ENCODE peak calls at places on chromosomes 13 and 19, in eight cellular contexts. One of them, this sample, is unnamed.

GRCh38 chr13:64371045-64371444 is 2859.1 kb downstream of the PCDH9 start:
- DNase-seq in hepatocyte: no peak
- DNase-seq in cardiac muscle cell: no peak
- DNase-seq in left ventricle myocardium inferior: no peak
- DNase-seq in endodermal cell: no peak
- DNase-seq in CD8-positive, alpha-beta T cell: no peak
- DNase-seq in uterus: no peak
- DNase-seq in upper lobe of left lung: no peak
- DNase-seq in this sample: no peak

GRCh38 chr13:108929532-108929931 is 300.1 kb downstream of the MYO16 start:
- DNase-seq in hepatocyte: no peak
- DNase-seq in cardiac muscle cell: no peak
- DNase-seq in left ventricle myocardium inferior: no peak
- DNase-seq in endodermal cell: no peak
- DNase-seq in CD8-positive, alpha-beta T cell: no peak
- DNase-seq in uterus: no peak
- DNase-seq in upper lobe of left lung: no peak
- DNase-seq in this sample: no peak

GRCh38 chr19:4086336-4086953 is 19.7 kb upstream of the ZBTB7A start:
- DNase-seq in hepatocyte: no peak
- DNase-seq in cardiac muscle cell: no peak
- DNase-seq in left ventricle myocardium inferior: no peak
- DNase-seq in endodermal cell: no peak
- DNase-seq in CD8-positive, alpha-beta T cell: no peak
- DNase-seq in uterus: no peak
- DNase-seq in upper lobe of left lung: no peak
- DNase-seq in this sample: no peak

GRCh38 chr19:10044390-10044789 is 31.1 kb downstream of the RDH8 start:
- DNase-seq in hepatocyte: no peak
- DNase-seq in cardiac muscle cell: no peak
- DNase-seq in left ventricle myocardium inferior: no peak
- DNase-seq in endodermal cell: no peak
- DNase-seq in CD8-positive, alpha-beta T cell: no peak
- DNase-seq in uterus: no peak
- DNase-seq in upper lobe of left lung: no peak
- DNase-seq in this sample: no peak

GRCh38 chr19:32166238-32166637 is 179.2 kb upstream of the ZNF507 start:
- DNase-seq in hepatocyte: no peak
- DNase-seq in cardiac muscle cell: no peak
- DNase-seq in left ventricle myocardium inferior: no peak
- DNase-seq in endodermal cell: no peak
- DNase-seq in CD8-positive, alpha-beta T cell: no peak
- DNase-seq in uterus: no peak
- DNase-seq in upper lobe of left lung: no peak
- DNase-seq in this sample: no peak

GRCh38 chr13:28181413-28181812 is 43.1 kb downstream of the PAN3 start:
- DNase-seq in hepatocyte: no peak
- DNase-seq in cardiac muscle cell: no peak
- DNase-seq in left ventricle myocardium inferior: no peak
- DNase-seq in endodermal cell: no peak
- DNase-seq in CD8-positive, alpha-beta T cell: no peak
- DNase-seq in uterus: no peak
- DNase-seq in upper lobe of left lung: no peak
- DNase-seq in this sample: no peak

GRCh38 chr19:56148096-56148495 is 7.0 kb downstream of the ZNF444 start:
- DNase-seq in hepatocyte: no peak
- DNase-seq in cardiac muscle cell: no peak
- DNase-seq in left ventricle myocardium inferior: no peak
- DNase-seq in endodermal cell: no peak
- DNase-seq in CD8-positive, alpha-beta T cell: no peak
- DNase-seq in uterus: no peak
- DNase-seq in upper lobe of left lung: no peak
- DNase-seq in this sample: no peak

GRCh38 chr19:23437901-23438300 is 42.6 kb upstream of the ZNF91 start:
- DNase-seq in hepatocyte: no peak
- DNase-seq in cardiac muscle cell: no peak
- DNase-seq in left ventricle myocardium inferior: no peak
- DNase-seq in endodermal cell: no peak
- DNase-seq in CD8-positive, alpha-beta T cell: no peak
- DNase-seq in uterus: no peak
- DNase-seq in upper lobe of left lung: no peak
- DNase-seq in this sample: no peak

GRCh38 chr19:55312621-55313117 is 12.5 kb downstream of the TMEM150B start:
- DNase-seq in hepatocyte: no peak
- DNase-seq in cardiac muscle cell: no peak
- DNase-seq in left ventricle myocardium inferior: no peak
- DNase-seq in endodermal cell: no peak
- DNase-seq in CD8-positive, alpha-beta T cell: no peak
- DNase-seq in uterus: no peak
- DNase-seq in upper lobe of left lung: no peak
- DNase-seq in this sample: no peak

GRCh38 chr13:112074139-112074710 is 7.3 kb downstream of the SOX1 start:
- DNase-seq in hepatocyte: no peak
- DNase-seq in cardiac muscle cell: no peak
- DNase-seq in left ventricle myocardium inferior: no peak
- DNase-seq in endodermal cell: peak; percentile 55
- DNase-seq in CD8-positive, alpha-beta T cell: no peak
- DNase-seq in uterus: no peak
- DNase-seq in upper lobe of left lung: no peak
- DNase-seq in this sample: peak; percentile 44

GRCh38 chr13:48265217-48265815 is 32.3 kb downstream of the ITM2B start:
- DNase-seq in hepatocyte: no peak
- DNase-seq in cardiac muscle cell: no peak
- DNase-seq in left ventricle myocardium inferior: no peak
- DNase-seq in endodermal cell: no peak
- DNase-seq in CD8-positive, alpha-beta T cell: no peak
- DNase-seq in uterus: no peak
- DNase-seq in upper lobe of left lung: no peak
- DNase-seq in this sample: peak; percentile 31

GRCh38 chr19:47701717-47702552 is 11.3 kb upstream of the EHD2 start:
- DNase-seq in hepatocyte: no peak
- DNase-seq in cardiac muscle cell: no peak
- DNase-seq in left ventricle myocardium inferior: no peak
- DNase-seq in endodermal cell: no peak
- DNase-seq in CD8-positive, alpha-beta T cell: no peak
- DNase-seq in uterus: no peak
- DNase-seq in upper lobe of left lung: no peak
- DNase-seq in this sample: no peak

GRCh38 chr13:40916207-40916998 is 102.7 kb downstream of the ELF1 start:
- DNase-seq in hepatocyte: no peak
- DNase-seq in cardiac muscle cell: no peak
- DNase-seq in left ventricle myocardium inferior: no peak
- DNase-seq in endodermal cell: no peak
- DNase-seq in CD8-positive, alpha-beta T cell: no peak
- DNase-seq in uterus: no peak
- DNase-seq in upper lobe of left lung: no peak
- DNase-seq in this sample: no peak

GRCh38 chr19:55094456-55095259 is 19.0 kb downstream of the EPS8L1 start:
- DNase-seq in hepatocyte: no peak
- DNase-seq in cardiac muscle cell: no peak
- DNase-seq in left ventricle myocardium inferior: no peak
- DNase-seq in endodermal cell: peak; percentile 94
- DNase-seq in CD8-positive, alpha-beta T cell: no peak
- DNase-seq in uterus: no peak
- DNase-seq in upper lobe of left lung: no peak
- DNase-seq in this sample: no peak

GRCh38 chr19:44142014-44142523 is 715 bp downstream of the ZNF234 start:
- DNase-seq in hepatocyte: peak; percentile 16
- DNase-seq in cardiac muscle cell: peak; percentile 5
- DNase-seq in left ventricle myocardium inferior: no peak
- DNase-seq in endodermal cell: peak; percentile 48
- DNase-seq in CD8-positive, alpha-beta T cell: no peak
- DNase-seq in uterus: no peak
- DNase-seq in upper lobe of left lung: no peak
- DNase-seq in this sample: no peak

GRCh38 chr19:45496349-45496953 is 396 bp downstream of the RTN2 start:
- DNase-seq in hepatocyte: peak; percentile 80
- DNase-seq in cardiac muscle cell: peak; percentile 86
- DNase-seq in left ventricle myocardium inferior: no peak
- DNase-seq in endodermal cell: peak; percentile 92
- DNase-seq in CD8-positive, alpha-beta T cell: no peak
- DNase-seq in uterus: peak; percentile 47
- DNase-seq in upper lobe of left lung: no peak
- DNase-seq in this sample: no peak

GRCh38 chr13:27487776-27488175 is 37.4 kb upstream of the MTIF3 start:
- DNase-seq in hepatocyte: no peak
- DNase-seq in cardiac muscle cell: no peak
- DNase-seq in left ventricle myocardium inferior: no peak
- DNase-seq in endodermal cell: no peak
- DNase-seq in CD8-positive, alpha-beta T cell: no peak
- DNase-seq in uterus: no peak
- DNase-seq in upper lobe of left lung: no peak
- DNase-seq in this sample: no peak

GRCh38 chr13:80001510-80001842 is 339.4 kb downstream of the SPRY2 start:
- DNase-seq in hepatocyte: no peak
- DNase-seq in cardiac muscle cell: no peak
- DNase-seq in left ventricle myocardium inferior: no peak
- DNase-seq in endodermal cell: no peak
- DNase-seq in CD8-positive, alpha-beta T cell: no peak
- DNase-seq in uterus: no peak
- DNase-seq in upper lobe of left lung: no peak
- DNase-seq in this sample: no peak

DNA sequence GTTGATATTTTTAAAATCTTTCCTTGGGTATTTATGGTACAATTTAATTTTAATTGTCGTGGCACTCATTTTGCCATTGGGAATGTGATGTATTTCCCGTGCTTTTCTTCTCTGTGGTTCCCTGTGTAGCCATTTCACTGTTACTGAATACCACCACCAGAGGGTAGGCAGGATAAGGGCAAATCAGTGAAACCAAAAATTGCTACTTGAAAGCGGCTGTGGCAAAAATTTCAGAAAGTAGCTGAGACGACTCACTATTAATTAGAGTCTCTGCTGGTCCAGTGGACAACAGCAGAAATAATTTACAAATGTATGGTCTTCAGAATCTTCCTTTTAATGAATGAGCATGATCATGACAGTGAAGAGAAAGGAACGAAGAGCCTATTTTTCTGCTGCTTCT is 34.4 kb upstream of the MIR17HG start:
- DNase-seq in hepatocyte: peak; percentile 20
- DNase-seq in cardiac muscle cell: peak; percentile 29
- DNase-seq in left ventricle myocardium inferior: no peak
- DNase-seq in endodermal cell: peak; percentile 58
- DNase-seq in CD8-positive, alpha-beta T cell: no peak
- DNase-seq in uterus: no peak
- DNase-seq in upper lobe of left lung: no peak
- DNase-seq in this sample: no peak
- TF ChIP-seq CTCF in hepatocyte: peak; percentile 50
- TF ChIP-seq CTCF in cardiac muscle cell: peak; percentile 57
- TF ChIP-seq CTCF in left ventricle myocardium inferior: peak; percentile 59
- TF ChIP-seq CTCF in endodermal cell: peak; percentile 74
- TF ChIP-seq CTCF in CD8-positive, alpha-beta T cell: peak; percentile 63
- TF ChIP-seq CTCF in uterus: peak; percentile 50
- TF ChIP-seq CTCF in upper lobe of left lung: peak; percentile 55
- TF ChIP-seq CTCF in this sample: peak; percentile 53

DNA sequence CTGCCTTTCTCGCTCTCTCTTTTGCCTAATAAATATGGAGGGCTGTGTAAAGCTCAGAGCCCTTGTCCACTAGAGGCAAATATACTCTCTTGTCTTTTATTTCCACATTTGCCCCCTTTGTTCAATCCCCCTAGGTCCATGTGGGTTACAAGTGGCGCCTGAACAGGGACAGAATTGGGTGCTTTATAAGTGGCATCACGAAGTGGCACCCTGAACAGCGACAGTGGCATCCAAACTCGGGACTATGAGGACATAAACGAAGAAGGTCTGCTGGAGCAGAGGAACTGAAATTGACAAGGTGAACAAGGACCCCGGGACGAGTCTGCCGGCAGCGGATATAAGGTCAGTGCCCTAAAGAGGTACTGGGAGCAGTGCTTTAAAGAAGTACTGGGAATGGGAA is 4.3 kb upstream of the ZNF610 start:
- DNase-seq in hepatocyte: no peak
- DNase-seq in cardiac muscle cell: no peak
- DNase-seq in left ventricle myocardium inferior: no peak
- DNase-seq in endodermal cell: no peak
- DNase-seq in CD8-positive, alpha-beta T cell: no peak
- DNase-seq in uterus: no peak
- DNase-seq in upper lobe of left lung: no peak
- DNase-seq in this sample: no peak
- H3K4me1 ChIP-seq in hepatocyte: no peaks in the 10 kb centered on the region
- H3K4me1 ChIP-seq in cardiac muscle cell: no peaks in the 10 kb centered on the region
- H3K4me1 ChIP-seq in left ventricle myocardium inferior: peaks cover 5% of the 10 kb centered on the region
- H3K4me1 ChIP-seq in endodermal cell: no peaks in the 10 kb centered on the region
- H3K4me1 ChIP-seq in CD8-positive, alpha-beta T cell: peaks cover 3% of the 10 kb centered on the region
- H3K4me1 ChIP-seq in uterus: no peaks in the 10 kb centered on the region
- H3K4me1 ChIP-seq in upper lobe of left lung: peaks cover 1% of the 10 kb centered on the region
- H3K4me1 ChIP-seq in this sample: peaks cover 4% of the 10 kb centered on the region

GRCh38 chr13:110361365-110361911 is 54.4 kb downstream of the COL4A2 start:
- DNase-seq in hepatocyte: no peak
- DNase-seq in cardiac muscle cell: peak; percentile 42
- DNase-seq in left ventricle myocardium inferior: peak; percentile 83
- DNase-seq in endodermal cell: no peak
- DNase-seq in CD8-positive, alpha-beta T cell: no peak
- DNase-seq in uterus: peak; percentile 73
- DNase-seq in upper lobe of left lung: no peak
- DNase-seq in this sample: peak; percentile 92
- H3K27ac ChIP-seq in hepatocyte: no peak overlapping the region
- H3K27ac ChIP-seq in cardiac muscle cell: peak overlapping the region; percentile 96
- H3K27ac ChIP-seq in left ventricle myocardium inferior: peak overlapping the region; percentile 86
- H3K27ac ChIP-seq in endodermal cell: no peak overlapping the region
- H3K27ac ChIP-seq in CD8-positive, alpha-beta T cell: no peak overlapping the region
- H3K27ac ChIP-seq in uterus: peak overlapping the region; percentile 83
- H3K27ac ChIP-seq in upper lobe of left lung: peak overlapping the region; percentile 65
- H3K27ac ChIP-seq in this sample: peak overlapping the region; percentile 84

GRCh38 chr13:46994492-46994891 is 97.6 kb upstream of the HTR2A start:
- DNase-seq in hepatocyte: no peak
- DNase-seq in cardiac muscle cell: no peak
- DNase-seq in left ventricle myocardium inferior: no peak
- DNase-seq in endodermal cell: no peak
- DNase-seq in CD8-positive, alpha-beta T cell: no peak
- DNase-seq in uterus: no peak
- DNase-seq in upper lobe of left lung: no peak
- DNase-seq in this sample: no peak

GRCh38 chr13:46996316-46996715 is 99.5 kb upstream of the HTR2A start:
- DNase-seq in hepatocyte: no peak
- DNase-seq in cardiac muscle cell: no peak
- DNase-seq in left ventricle myocardium inferior: no peak
- DNase-seq in endodermal cell: no peak
- DNase-seq in CD8-positive, alpha-beta T cell: no peak
- DNase-seq in uterus: no peak
- DNase-seq in upper lobe of left lung: no peak
- DNase-seq in this sample: no peak

GRCh38 chr13:46995874-46996273 is 99.0 kb upstream of the HTR2A start:
- DNase-seq in hepatocyte: no peak
- DNase-seq in cardiac muscle cell: no peak
- DNase-seq in left ventricle myocardium inferior: no peak
- DNase-seq in endodermal cell: no peak
- DNase-seq in CD8-positive, alpha-beta T cell: no peak
- DNase-seq in uterus: no peak
- DNase-seq in upper lobe of left lung: no peak
- DNase-seq in this sample: no peak

DNA sequence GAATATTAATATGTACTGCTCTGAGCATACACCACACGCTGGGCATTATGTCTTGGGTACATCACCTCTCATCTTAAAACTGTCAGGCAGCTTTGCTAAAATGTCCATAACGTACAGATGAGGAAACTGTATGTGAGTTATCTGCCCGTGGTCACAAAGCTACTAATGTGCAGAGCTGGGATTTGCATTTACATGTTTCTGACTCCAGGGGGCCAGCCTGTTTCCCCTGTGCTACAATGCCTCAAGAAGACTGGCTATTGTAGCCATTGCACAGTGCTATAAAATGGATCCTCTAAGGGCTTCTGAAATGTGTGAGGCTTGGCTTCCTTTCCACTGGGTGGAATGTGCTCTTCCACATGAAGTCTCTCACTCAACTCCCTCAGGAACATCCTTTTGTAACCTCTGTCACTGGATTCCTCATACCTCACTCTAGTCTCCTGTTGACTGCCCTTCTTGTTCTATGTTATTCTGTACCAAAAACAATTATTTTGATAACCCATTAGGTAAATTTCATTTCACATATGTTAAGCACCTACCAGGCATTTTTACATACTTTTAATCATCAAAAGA is 95.6 kb upstream of the HTR2A start:
- DNase-seq in hepatocyte: no peak
- DNase-seq in cardiac muscle cell: peak; percentile 5
- DNase-seq in left ventricle myocardium inferior: no peak
- DNase-seq in endodermal cell: no peak
- DNase-seq in CD8-positive, alpha-beta T cell: no peak
- DNase-seq in uterus: no peak
- DNase-seq in upper lobe of left lung: no peak
- DNase-seq in this sample: no peak
- TF ChIP-seq CTCF in hepatocyte: no peak
- TF ChIP-seq CTCF in cardiac muscle cell: peak; percentile 55
- TF ChIP-seq CTCF in left ventricle myocardium inferior: no peak
- TF ChIP-seq CTCF in endodermal cell: peak; percentile 71
- TF ChIP-seq CTCF in CD8-positive, alpha-beta T cell: no peak
- TF ChIP-seq CTCF in uterus: no peak
- TF ChIP-seq CTCF in upper lobe of left lung: no peak
- TF ChIP-seq CTCF in this sample: no peak

This sample was measured in tibial artery.